ENCODE peak calls at places on chromosomes 11 and 22, in seven cellular contexts. N, J, E, C, U, T and R are unnamed samples.

GRCh38 chr11:4181780-4182721 is 87.5 kb downstream of the RRM1 start:
- DNase-seq in N (peak; percentile 16), J (peak; percentile 12), E (peak; percentile 64), C (peak; percentile 49), U (peak; percentile 82), T (peak; percentile 44), R (no peak)

GRCh38 chr22:37454857-37455686 is 27.8 kb upstream of the ELFN2 start:
- DNase-seq in N (no peak), J (peak; percentile 94), E (peak; percentile 91), C (peak; percentile 84), U (peak; percentile 45), T (peak; percentile 67), R (no peak)

GRCh38 chr11:13784441-13784840 is 116.0 kb downstream of the FAR1 start:
- DNase-seq in N (no peak), J (no peak), E (no peak), C (no peak), U (no peak), T (no peak), R (no peak)

GRCh38 chr11:13769188-13769587 is 100.7 kb downstream of the FAR1 start:
- DNase-seq in N (no peak), J (no peak), E (no peak), C (no peak), U (no peak), T (no peak), R (no peak)

GRCh38 chr11:67506426-67507032 is 1.4 kb upstream of the PITPNM1 start:
- DNase-seq in N (no peak), J (no peak), E (no peak), C (no peak), U (peak; percentile 43), T (no peak), R (no peak)

GRCh38 chr11:67468056-67468455 is 995 bp downstream of the TMEM134 start:
- DNase-seq in N (no peak), J (peak; percentile 20), E (no peak), C (no peak), U (peak; percentile 96), T (peak; percentile 92), R (no peak)

GRCh38 chr22:20805972-20806471 is 32.1 kb downstream of the SERPIND1 start:
- DNase-seq in N (no peak), J (no peak), E (peak; percentile 28), C (peak; percentile 33), U (no peak), T (no peak), R (no peak)

GRCh38 chr11:58801974-58802545 is 42.4 kb downstream of the GLYATL2 start:
- DNase-seq in N (no peak), J (no peak), E (no peak), C (no peak), U (no peak), T (no peak), R (no peak)

GRCh38 chr11:125720781-125721180 is 25.3 kb upstream of the PATE1 start:
- DNase-seq in N (no peak), J (peak; percentile 1), E (no peak), C (no peak), U (no peak), T (no peak), R (no peak)

GRCh38 chr11:64767344-64768299 is 7.8 kb upstream of the PYGM start:
- DNase-seq in N (no peak), J (peak; percentile 32), E (peak; percentile 82), C (peak; percentile 63), U (peak; percentile 73), T (no peak), R (no peak)

GRCh38 chr11:24828938-24829337 is 332.1 kb downstream of the LUZP2 start:
- DNase-seq in N (no peak), J (no peak), E (no peak), C (no peak), U (no peak), T (no peak), R (no peak)

GRCh38 chr11:36249271-36249670 is 40.0 kb downstream of the COMMD9 start:
- DNase-seq in N (peak; percentile 77), J (peak; percentile 81), E (peak; percentile 91), C (peak; percentile 83), U (no peak), T (peak; percentile 93), R (no peak)

GRCh38 chr11:13262096-13262495 is 15.5 kb upstream of the BMAL1 start:
- DNase-seq in N (no peak), J (no peak), E (peak; percentile 27), C (no peak), U (no peak), T (peak; percentile 21), R (no peak)

GRCh38 chr22:45225732-45226560 is 14.7 kb downstream of the KIAA0930 start:
- DNase-seq in N (no peak), J (no peak), E (peak; percentile 75), C (no peak), U (no peak), T (peak; percentile 70), R (no peak)

GRCh38 chr11:83895516-83895915 is 609.3 kb upstream of the CCDC90B start:
- DNase-seq in N (no peak), J (peak; percentile 39), E (peak; percentile 0), C (peak; percentile 27), U (no peak), T (no peak), R (no peak)

GRCh38 chr22:50045211-50046018 is 12.7 kb downstream of the TTLL8 start:
- DNase-seq in N (no peak), J (no peak), E (no peak), C (no peak), U (no peak), T (no peak), R (no peak)

GRCh38 chr11:113193894-113194293 is 120.5 kb upstream of the TTC12 start:
- DNase-seq in N (no peak), J (peak; percentile 41), E (peak; percentile 49), C (no peak), U (peak; percentile 50), T (no peak), R (no peak)

GRCh38 chr22:48819991-48820390 is 1007.7 kb downstream of the BRD1 start:
- DNase-seq in N (no peak), J (no peak), E (no peak), C (no peak), U (no peak), T (no peak), R (no peak)

DNA sequence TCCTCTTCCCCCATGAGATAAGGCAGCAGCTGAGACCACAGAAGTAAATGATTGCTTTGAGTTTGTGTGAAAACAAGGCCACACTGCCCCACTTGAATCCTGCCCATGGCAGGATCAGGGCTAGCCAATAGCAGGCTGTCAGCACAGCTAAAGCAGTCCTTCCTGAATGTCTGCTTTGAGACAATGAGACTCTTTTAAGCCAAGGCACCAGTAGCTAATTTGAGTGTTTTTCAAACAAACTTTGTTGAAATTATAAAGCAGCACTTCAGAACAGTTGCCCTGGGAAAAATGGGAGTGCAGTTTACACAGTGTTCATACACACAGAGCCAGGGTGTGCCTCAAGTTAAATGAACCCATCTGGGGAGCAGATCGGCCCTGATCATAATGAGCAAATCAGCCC is 103.5 kb upstream of the OR5AK2 start:
- DNase-seq in N (no peak), J (no peak), E (no peak), C (no peak), U (peak; percentile 48), T (peak; percentile 28), R (no peak)
- H3K27ac ChIP-seq in N (no peak overlapping the region), J (no peak overlapping the region), E (peak overlapping the region; percentile 83), C (no peak overlapping the region), U (peak overlapping the region; percentile 36), T (no peak overlapping the region), R (no peak overlapping the region)

DNA sequence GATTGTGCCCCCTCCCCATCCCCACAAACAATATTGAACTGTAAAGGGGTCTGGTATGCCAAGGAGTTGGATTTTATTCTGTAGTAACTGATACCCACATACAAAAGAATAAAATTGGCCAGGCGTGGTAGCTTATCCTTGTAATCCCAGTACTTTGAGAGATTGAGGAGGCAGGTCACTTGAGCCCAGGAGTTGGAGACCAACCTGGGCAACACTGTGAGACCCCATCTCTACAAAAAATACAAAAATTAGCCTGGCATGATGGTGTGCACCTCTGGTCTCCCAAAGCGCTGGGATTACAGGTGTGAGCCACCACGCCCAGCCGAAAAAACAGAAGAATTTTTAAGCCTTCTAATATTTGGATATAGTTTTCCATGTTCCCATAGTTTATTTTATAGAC is 4.2 kb upstream of the GLB1L3 start:
- DNase-seq in N (no peak), J (no peak), E (no peak), C (no peak), U (no peak), T (no peak), R (no peak)
- H3K4me3 ChIP-seq in N (no peak overlapping the region), J (no peak overlapping the region), E (no peak overlapping the region), C (no peak overlapping the region), U (no peak overlapping the region), T (no peak overlapping the region), R (no peak overlapping the region)

DNA sequence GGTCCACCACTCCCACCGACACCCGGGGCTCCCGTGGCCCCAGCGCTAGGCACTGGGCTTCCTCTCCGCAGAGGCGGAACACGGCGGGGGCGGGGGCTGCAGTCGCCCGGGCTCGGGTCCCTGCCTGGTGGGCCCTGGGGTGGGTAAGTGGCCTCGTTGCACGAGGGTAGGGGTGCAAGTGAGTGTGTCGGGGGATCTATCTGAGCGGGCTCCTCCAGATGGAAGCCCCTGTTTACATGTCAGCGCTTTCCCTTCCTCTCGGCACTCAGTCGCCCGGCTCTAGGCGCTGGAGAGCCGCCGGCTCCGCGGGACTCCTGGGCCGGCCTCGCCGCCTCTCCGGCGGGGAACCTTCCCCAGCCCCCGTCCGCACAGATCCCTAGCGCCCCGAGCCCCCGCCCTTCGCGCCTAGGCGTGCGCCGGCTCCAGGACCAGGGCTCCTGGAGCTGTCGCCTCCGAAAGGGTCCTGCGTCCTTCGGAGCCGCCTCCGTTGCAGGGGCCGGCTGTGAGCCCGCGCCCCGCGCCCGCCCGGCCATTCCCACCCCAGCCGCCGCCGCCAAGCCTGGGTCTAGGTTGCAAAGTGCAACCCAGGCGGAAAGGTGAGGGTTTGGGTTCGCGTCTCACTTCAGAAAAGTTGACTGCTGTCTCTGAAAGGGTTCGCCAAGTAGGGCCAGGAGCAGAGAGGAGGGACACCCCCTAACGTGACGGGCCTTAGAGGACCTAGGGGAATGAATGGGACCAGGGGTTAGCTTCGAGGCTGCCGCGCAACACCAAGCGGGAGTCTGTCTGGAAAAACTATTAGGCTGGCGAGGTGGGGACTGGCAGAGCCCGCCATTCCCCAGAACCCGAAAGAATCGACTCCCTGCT is 978 bp downstream of the FLI1 start:
- DNase-seq in N (no peak), J (no peak), E (no peak), C (no peak), U (no peak), T (no peak), R (no peak)
- H3K27ac ChIP-seq in N (peak overlapping the region; percentile 31), J (peak overlapping the region; percentile 92), E (no peak overlapping the region), C (peak overlapping the region; percentile 96), U (peak overlapping the region; percentile 86), T (peak overlapping the region; percentile 1), R (no peak overlapping the region)

GRCh38 chr11:61792310-61793083 is at the start of the genes FEN1 and TMEM258:
- DNase-seq in N (peak; percentile 88), J (peak; percentile 93), E (peak; percentile 94), C (peak; percentile 89), U (peak; percentile 89), T (peak; percentile 95), R (no peak)

GRCh38 chr11:61795459-61795858 is 2.7 kb downstream of the FEN1 start:
- DNase-seq in N (no peak), J (no peak), E (no peak), C (no peak), U (no peak), T (no peak), R (no peak)

GRCh38 chr11:61793084-61793828 is 545 bp downstream of the FEN1 start:
- DNase-seq in N (no peak), J (no peak), E (no peak), C (no peak), U (no peak), T (peak; percentile 9), R (no peak)

GRCh38 chr11:61794579-61794978 is 1.9 kb downstream of the FEN1 start:
- DNase-seq in N (no peak), J (no peak), E (no peak), C (no peak), U (no peak), T (no peak), R (no peak)

GRCh38 chr11:61793829-61794204 is 1.1 kb downstream of the FEN1 start:
- DNase-seq in N (no peak), J (no peak), E (no peak), C (no peak), U (no peak), T (no peak), R (no peak)
- H3K4me3 ChIP-seq in N (peak overlapping the region; percentile 96), J (peak overlapping the region; percentile 88), E (peak overlapping the region; percentile 76), C (peak overlapping the region; percentile 86), U (peak overlapping the region; percentile 93), T (peak overlapping the region; percentile 63), R (peak overlapping the region; percentile 64)